ENCODE peak calls at places on chromosome 10, in eight cellular contexts. One of them, this sample, is unnamed.

GRCh38 chr10:122286872-122287271 is 15.8 kb downstream of the BTBD16 start:
- DNase-seq in dermis blood vessel endothelial cell: peak
- DNase-seq in activated T-cell treated with anti-CD3 and anti-CD28 coated beads, Interleukin-2, amount 50 U/mL, for 1 hour: no peak
- DNase-seq in coronary artery: no peak
- DNase-seq in fibroblast of lung: peak
- DNase-seq in adrenal gland: no peak
- DNase-seq in PC-9: peak
- DNase-seq in HCEC 1CT: peak
- DNase-seq in this sample: peak

GRCh38 chr10:11197266-11197712 is 179.6 kb downstream of the CELF2 start:
- DNase-seq in adrenal gland: no peak
- DNase-seq in HCEC 1CT: no peak
- DNase-seq in activated T-cell treated with anti-CD3 and anti-CD28 coated beads, Interleukin-2, amount 50 U/mL, for 1 hour: no peak
- DNase-seq in coronary artery: no peak
- DNase-seq in dermis blood vessel endothelial cell: no peak
- DNase-seq in PC-9: no peak
- DNase-seq in fibroblast of lung: no peak
- DNase-seq in this sample: no peak

GRCh38 chr10:30359373-30360206 is 10.5 kb upstream of the MTPAP start:
- DNase-seq in fibroblast of lung: peak
- DNase-seq in activated T-cell treated with anti-CD3 and anti-CD28 coated beads, Interleukin-2, amount 50 U/mL, for 1 hour: peak
- DNase-seq in adrenal gland: no peak
- DNase-seq in PC-9: peak
- DNase-seq in dermis blood vessel endothelial cell: peak
- DNase-seq in coronary artery: no peak
- DNase-seq in HCEC 1CT: peak
- DNase-seq in this sample: peak

GRCh38 chr10:23525406-23525805 is 86.5 kb downstream of the OTUD1 start:
- DNase-seq in fibroblast of lung: peak
- DNase-seq in dermis blood vessel endothelial cell: peak
- DNase-seq in coronary artery: no peak
- DNase-seq in activated T-cell treated with anti-CD3 and anti-CD28 coated beads, Interleukin-2, amount 50 U/mL, for 1 hour: no peak
- DNase-seq in HCEC 1CT: peak
- DNase-seq in adrenal gland: peak
- DNase-seq in PC-9: peak
- DNase-seq in this sample: peak

GRCh38 chr10:5951167-5951711 is 26.1 kb downstream of the IL15RA start:
- DNase-seq in dermis blood vessel endothelial cell: no peak
- DNase-seq in activated T-cell treated with anti-CD3 and anti-CD28 coated beads, Interleukin-2, amount 50 U/mL, for 1 hour: no peak
- DNase-seq in PC-9: peak
- DNase-seq in HCEC 1CT: no peak
- DNase-seq in coronary artery: no peak
- DNase-seq in adrenal gland: no peak
- DNase-seq in fibroblast of lung: peak
- DNase-seq in this sample: peak

GRCh38 chr10:95881316-95881715 is 26.5 kb upstream of the CC2D2B start:
- DNase-seq in PC-9: no peak
- DNase-seq in coronary artery: no peak
- DNase-seq in adrenal gland: no peak
- DNase-seq in fibroblast of lung: no peak
- DNase-seq in activated T-cell treated with anti-CD3 and anti-CD28 coated beads, Interleukin-2, amount 50 U/mL, for 1 hour: no peak
- DNase-seq in dermis blood vessel endothelial cell: no peak
- DNase-seq in HCEC 1CT: no peak
- DNase-seq in this sample: no peak

GRCh38 chr10:124469956-124470484 is 8.4 kb downstream of the LHPP start:
- DNase-seq in activated T-cell treated with anti-CD3 and anti-CD28 coated beads, Interleukin-2, amount 50 U/mL, for 1 hour: no peak
- DNase-seq in fibroblast of lung: no peak
- DNase-seq in HCEC 1CT: no peak
- DNase-seq in adrenal gland: no peak
- DNase-seq in PC-9: no peak
- DNase-seq in coronary artery: no peak
- DNase-seq in dermis blood vessel endothelial cell: no peak
- DNase-seq in this sample: no peak

GRCh38 chr10:29873941-29874340 is 185.4 kb downstream of the JCAD start:
- DNase-seq in activated T-cell treated with anti-CD3 and anti-CD28 coated beads, Interleukin-2, amount 50 U/mL, for 1 hour: no peak
- DNase-seq in PC-9: no peak
- DNase-seq in HCEC 1CT: no peak
- DNase-seq in adrenal gland: no peak
- DNase-seq in fibroblast of lung: peak
- DNase-seq in coronary artery: no peak
- DNase-seq in dermis blood vessel endothelial cell: no peak
- DNase-seq in this sample: no peak

GRCh38 chr10:61285749-61286148 is 167.4 kb downstream of the TMEM26 start:
- DNase-seq in dermis blood vessel endothelial cell: no peak
- DNase-seq in activated T-cell treated with anti-CD3 and anti-CD28 coated beads, Interleukin-2, amount 50 U/mL, for 1 hour: no peak
- DNase-seq in adrenal gland: no peak
- DNase-seq in fibroblast of lung: peak
- DNase-seq in PC-9: no peak
- DNase-seq in HCEC 1CT: no peak
- DNase-seq in coronary artery: no peak
- DNase-seq in this sample: no peak

GRCh38 chr10:87956055-87956454 is 92.6 kb downstream of the PTEN start:
- DNase-seq in HCEC 1CT: no peak
- DNase-seq in PC-9: no peak
- DNase-seq in activated T-cell treated with anti-CD3 and anti-CD28 coated beads, Interleukin-2, amount 50 U/mL, for 1 hour: no peak
- DNase-seq in adrenal gland: no peak
- DNase-seq in dermis blood vessel endothelial cell: no peak
- DNase-seq in fibroblast of lung: no peak
- DNase-seq in coronary artery: no peak
- DNase-seq in this sample: no peak

GRCh38 chr10:13795653-13796555 is 209.1 kb downstream of the PRPF18 start:
- DNase-seq in adrenal gland: no peak
- DNase-seq in fibroblast of lung: no peak
- DNase-seq in dermis blood vessel endothelial cell: peak
- DNase-seq in HCEC 1CT: no peak
- DNase-seq in PC-9: no peak
- DNase-seq in activated T-cell treated with anti-CD3 and anti-CD28 coated beads, Interleukin-2, amount 50 U/mL, for 1 hour: no peak
- DNase-seq in coronary artery: no peak
- DNase-seq in this sample: no peak

GRCh38 chr10:95508730-95509129 is 52.4 kb downstream of the SORBS1 start:
- DNase-seq in dermis blood vessel endothelial cell: peak
- DNase-seq in activated T-cell treated with anti-CD3 and anti-CD28 coated beads, Interleukin-2, amount 50 U/mL, for 1 hour: no peak
- DNase-seq in PC-9: no peak
- DNase-seq in HCEC 1CT: no peak
- DNase-seq in fibroblast of lung: peak
- DNase-seq in adrenal gland: no peak
- DNase-seq in coronary artery: no peak
- DNase-seq in this sample: no peak

GRCh38 chr10:13893926-13894325 is 307.2 kb downstream of the PRPF18 start:
- DNase-seq in PC-9: peak
- DNase-seq in adrenal gland: no peak
- DNase-seq in fibroblast of lung: peak
- DNase-seq in coronary artery: no peak
- DNase-seq in dermis blood vessel endothelial cell: peak
- DNase-seq in activated T-cell treated with anti-CD3 and anti-CD28 coated beads, Interleukin-2, amount 50 U/mL, for 1 hour: no peak
- DNase-seq in HCEC 1CT: no peak
- DNase-seq in this sample: peak

GRCh38 chr10:16907720-16908119 is 90.5 kb upstream of the RSU1 start:
- DNase-seq in fibroblast of lung: no peak
- DNase-seq in dermis blood vessel endothelial cell: no peak
- DNase-seq in activated T-cell treated with anti-CD3 and anti-CD28 coated beads, Interleukin-2, amount 50 U/mL, for 1 hour: no peak
- DNase-seq in adrenal gland: no peak
- DNase-seq in coronary artery: no peak
- DNase-seq in PC-9: no peak
- DNase-seq in HCEC 1CT: no peak
- DNase-seq in this sample: no peak

This sample was measured in HFFc6.